ENCODE peak calls at places on chromosome 15, in seven cellular contexts. G, X, H, E, J, N and L are unnamed samples.
A peak's percentile ranks its signal among the peaks of the same experiment; 100 is the strongest.

GRCh38 chr15:31083394-31083790 is 18.1 kb downstream of the TRPM1 start:
- DNase-seq in E (no peak), J (no peak), N (no peak), X (no peak), G (no peak), H (no peak), L (no peak)

GRCh38 chr15:25989327-25989726 is 126.2 kb upstream of the ATP10A start:
- DNase-seq in J (no peak), G (no peak), N (no peak), E (no peak), X (no peak), H (peak; percentile 13), L (no peak)

GRCh38 chr15:86016750-86017149 is 62.9 kb upstream of the AGBL1 start:
- DNase-seq in G (no peak), J (no peak), N (no peak), H (peak; percentile 4), X (no peak), E (no peak), L (no peak)

GRCh38 chr15:61759639-61760038 is 300.6 kb downstream of the VPS13C start:
- DNase-seq in J (no peak), E (no peak), N (no peak), G (no peak), H (no peak), X (no peak), L (no peak)

GRCh38 chr15:26160343-26160742 is 297.2 kb upstream of the ATP10A start:
- DNase-seq in E (no peak), N (no peak), J (no peak), X (no peak), H (no peak), G (no peak), L (no peak)

GRCh38 chr15:26867199-26868007 is 541 bp downstream of the GABRA5 start:
- DNase-seq in J (no peak), N (peak; percentile 57), E (no peak), G (no peak), X (no peak), H (no peak), L (no peak)

GRCh38 chr15:69342460-69343076 is 43.9 kb downstream of the PAQR5 start:
- DNase-seq in G (no peak), E (no peak), J (no peak), X (no peak), N (no peak), H (no peak), L (no peak)

GRCh38 chr15:31446546-31446945 is 119.9 kb downstream of the KLF13 start:
- DNase-seq in X (no peak), J (no peak), G (no peak), E (no peak), N (no peak), H (no peak), L (no peak)

GRCh38 chr15:51864408-51865056 is 35.1 kb downstream of the TMOD3 start:
- DNase-seq in E (no peak), X (no peak), H (no peak), N (no peak), J (no peak), G (no peak), L (peak; percentile 25)

GRCh38 chr15:26095710-26096330 is 232.7 kb upstream of the ATP10A start:
- DNase-seq in J (no peak), H (no peak), N (peak; percentile 47), X (no peak), E (no peak), G (no peak), L (no peak)

GRCh38 chr15:74776851-74777768 is 4.8 kb upstream of the CSK start:
- DNase-seq in E (peak; percentile 96), H (peak; percentile 96), N (no peak), G (no peak), X (no peak), J (no peak), L (no peak)

GRCh38 chr15:63497642-63498100 is 6.7 kb upstream of the USP3 start:
- DNase-seq in X (no peak), J (no peak), E (peak; percentile 85), N (no peak), G (no peak), H (peak; percentile 93), L (no peak)

GRCh38 chr15:92091155-92091734 is 237.7 kb downstream of the SLCO3A1 start:
- DNase-seq in X (no peak), G (peak; percentile 41), H (peak; percentile 27), N (peak; percentile 86), E (no peak), J (no peak), L (no peak)

GRCh38 chr15:70091649-70092461 is 5.9 kb downstream of the TLE3 start:
- DNase-seq in G (peak; percentile 22), X (no peak), N (peak; percentile 64), H (no peak), J (no peak), E (no peak), L (no peak)

GRCh38 chr15:70020229-70020628 is 77.5 kb downstream of the TLE3 start:
- DNase-seq in N (no peak), J (no peak), G (no peak), E (no peak), X (no peak), H (no peak), L (no peak)

GRCh38 chr15:74749832-74750231 is 1.2 kb downstream of the CYP1A2 start:
- DNase-seq in J (no peak), N (no peak), G (no peak), X (no peak), E (no peak), H (no peak), L (no peak)

GRCh38 chr15:81914734-81915234 is 131.0 kb downstream of the MEX3B start:
- DNase-seq in E (no peak), J (no peak), H (no peak), G (no peak), N (peak; percentile 97), X (no peak), L (no peak)

GRCh38 chr15:100353469-100353868 is 11.7 kb upstream of the ADAMTS17 start:
- DNase-seq in J (no peak), G (no peak), N (no peak), H (peak; percentile 82), X (no peak), E (no peak), L (no peak)

GRCh38 chr15:100349696-100350433 is 8.1 kb upstream of the ADAMTS17 start:
- DNase-seq in H (peak; percentile 96), E (peak; percentile 72), N (peak; percentile 96), X (peak; percentile 97), G (peak; percentile 93), J (peak; percentile 66), L (peak; percentile 84)

GRCh38 chr15:100349321-100349695 is 7.5 kb upstream of the ADAMTS17 start:
- DNase-seq in N (no peak), X (no peak), E (no peak), J (no peak), H (no peak), G (no peak), L (no peak)

GRCh38 chr15:100348578-100348977 is 6.8 kb upstream of the ADAMTS17 start:
- DNase-seq in H (no peak), J (no peak), N (no peak), G (no peak), E (no peak), X (no peak), L (no peak)

GRCh38 chr15:100350434-100351226 is 8.9 kb upstream of the ADAMTS17 start:
- DNase-seq in J (no peak), E (no peak), G (peak; percentile 94), X (no peak), N (no peak), H (peak; percentile 93), L (peak; percentile 81)
- TF ChIP-seq CTCF in J (no peak), E (no peak), G (no peak), X (no peak), N (no peak), H (no peak), L (no peak)

GRCh38 chr15:48641416-48641815 is 4.1 kb downstream of the FBN1 start:
- DNase-seq in G (peak; percentile 62), H (peak; percentile 12), E (peak; percentile 7), X (no peak), N (no peak), J (peak; percentile 10), L (peak; percentile 70)
- TF ChIP-seq CTCF in G (peak; percentile 59), H (no peak), E (peak; percentile 61), X (peak; percentile 27), N (no peak), J (peak; percentile 46), L (peak; percentile 46)

DNA sequence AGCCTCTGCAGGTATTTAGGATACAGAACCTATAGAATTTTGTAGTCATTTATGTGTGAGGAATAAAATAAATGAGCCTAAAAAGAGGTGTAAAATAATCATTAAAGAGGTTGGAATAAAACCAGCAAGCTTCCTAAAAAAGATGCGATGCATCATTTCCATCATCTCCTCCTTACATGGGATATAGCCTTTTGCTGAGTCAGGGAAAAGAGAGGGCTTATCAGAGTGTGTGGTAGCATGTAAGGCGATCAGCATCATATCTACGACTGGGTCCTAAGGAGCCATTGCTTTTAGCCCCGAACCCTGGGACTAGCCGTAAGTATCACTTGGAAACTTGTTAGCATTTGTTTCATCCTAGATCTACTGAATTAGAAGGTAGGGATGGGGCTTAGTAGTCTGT is 94.9 kb downstream of the DTWD1 start:
- DNase-seq in N (no peak), X (no peak), J (no peak), E (no peak), H (no peak), G (no peak), L (no peak)
- TF ChIP-seq CTCF in N (no peak), X (no peak), J (no peak), E (no peak), H (no peak), G (no peak), L (no peak)

GRCh38 chr15:80517290-80517689 is 113.1 kb downstream of the ARNT2 start:
- DNase-seq in E (no peak), N (no peak), J (no peak), H (no peak), X (no peak), G (no peak), L (no peak)

GRCh38 chr15:80508783-80509182 is 104.6 kb downstream of the ARNT2 start:
- DNase-seq in J (no peak), H (no peak), X (no peak), E (no peak), G (no peak), N (no peak), L (no peak)

GRCh38 chr15:80514071-80514780 is 110.0 kb downstream of the ARNT2 start:
- DNase-seq in N (no peak), E (no peak), J (no peak), G (peak; percentile 87), H (no peak), X (no peak), L (peak; percentile 83)

GRCh38 chr15:80509800-80510199 is 105.6 kb downstream of the ARNT2 start:
- DNase-seq in G (no peak), N (no peak), J (no peak), X (no peak), E (no peak), H (no peak), L (no peak)

GRCh38 chr15:80512729-80513670 is 108.8 kb downstream of the ARNT2 start:
- DNase-seq in X (no peak), E (peak; percentile 3), J (no peak), N (no peak), G (peak; percentile 27), H (no peak), L (peak; percentile 29)
- TF ChIP-seq CTCF in X (no peak), E (peak; percentile 44), J (peak; percentile 11), N (no peak), G (peak; percentile 22), H (no peak), L (no peak)

GRCh38 chr15:93420050-93420452 is 331.0 kb upstream of the RGMA start:
- DNase-seq in J (no peak), N (no peak), E (no peak), X (no peak), H (no peak), G (no peak), L (no peak)
- TF ChIP-seq CTCF in J (no peak), N (no peak), E (no peak), X (no peak), H (no peak), G (no peak), L (no peak)